ENCODE peak calls at places on chromosomes 16 and 17, in eight cellular contexts. U is left ventricle myocardium inferior, A is skeletal muscle cell, X is bronchial epithelial cell, K is mesendoderm, M is brain microvascular endothelial cell, S is AG04450, B is stomach. Y is an unnamed sample.

GRCh38 chr17:8142158-8142886 is 9.9 kb downstream of the PER1 start:
- DNase-seq in U (no peak), A (no peak), X (no peak), K (no peak), M (no peak), S (no peak), B (no peak), Y (no peak)

GRCh38 chr17:74757931-74758845 is 9.8 kb downstream of the NHERF1 start:
- DNase-seq in U (peak; percentile 45), A (no peak), X (peak; percentile 35), K (no peak), M (no peak), S (no peak), B (peak; percentile 59), Y (no peak)

GRCh38 chr17:39787038-39787437 is 49.3 kb downstream of the GRB7 start:
- DNase-seq in U (no peak), A (no peak), X (no peak), K (no peak), M (no peak), S (no peak), B (no peak), Y (no peak)

GRCh38 chr17:73586921-73587680 is 57.1 kb downstream of the SDK2 start:
- DNase-seq in U (peak; percentile 48), A (no peak), X (no peak), K (no peak), M (no peak), S (no peak), B (no peak), Y (no peak)

GRCh38 chr16:29710227-29711219 is 31.5 kb downstream of the QPRT start:
- DNase-seq in U (no peak), A (peak; percentile 31), X (peak; percentile 71), K (peak; percentile 88), M (peak; percentile 76), S (peak; percentile 48), B (no peak), Y (peak; percentile 79)

GRCh38 chr16:51825740-51826139 is 674.7 kb upstream of the SALL1 start:
- DNase-seq in U (no peak), A (no peak), X (peak; percentile 40), K (no peak), M (no peak), S (peak; percentile 16), B (no peak), Y (no peak)

GRCh38 chr17:38558751-38559024 is 47.1 kb downstream of the SRCIN1 start:
- DNase-seq in U (no peak), A (no peak), X (peak; percentile 20), K (no peak), M (no peak), S (no peak), B (no peak), Y (no peak)

GRCh38 chr16:67022531-67023214 is 6.3 kb upstream of the CBFB start:
- DNase-seq in U (no peak), A (no peak), X (no peak), K (peak; percentile 57), M (peak; percentile 20), S (no peak), B (peak; percentile 26), Y (no peak)

GRCh38 chr16:78768226-78768625 is 668.8 kb downstream of the WWOX start:
- DNase-seq in U (no peak), A (no peak), X (no peak), K (no peak), M (no peak), S (no peak), B (no peak), Y (no peak)

GRCh38 chr16:11224096-11224893 is 31.7 kb downstream of the SOCS1 start:
- DNase-seq in U (peak; percentile 85), A (no peak), X (no peak), K (peak; percentile 90), M (no peak), S (no peak), B (peak; percentile 71), Y (no peak)

GRCh38 chr16:88471575-88471974 is 18.5 kb downstream of the ZFPM1 start:
- DNase-seq in U (no peak), A (no peak), X (peak; percentile 15), K (no peak), M (no peak), S (no peak), B (no peak), Y (peak; percentile 6)

GRCh38 chr16:26816885-26817571 is 249.7 kb upstream of the C16orf82 start:
- DNase-seq in U (no peak), A (no peak), X (no peak), K (no peak), M (peak; percentile 12), S (peak; percentile 20), B (no peak), Y (peak; percentile 94)

GRCh38 chr16:53781023-53781605 is 77.2 kb downstream of the FTO start:
- DNase-seq in U (no peak), A (no peak), X (peak; percentile 89), K (no peak), M (no peak), S (no peak), B (no peak), Y (peak; percentile 50)

GRCh38 chr17:5122586-5123342 is 6.9 kb downstream of the USP6 start:
- DNase-seq in U (no peak), A (no peak), X (no peak), K (peak; percentile 47), M (no peak), S (no peak), B (peak; percentile 24), Y (no peak)

GRCh38 chr16:86882586-86883280 is 304.4 kb downstream of the FOXL1 start:
- DNase-seq in U (peak; percentile 60), A (peak; percentile 65), X (peak; percentile 37), K (no peak), M (peak; percentile 74), S (peak; percentile 63), B (no peak), Y (peak; percentile 88)

GRCh38 chr17:38355256-38355655 is 3.6 kb downstream of the SOCS7 start:
- DNase-seq in U (no peak), A (no peak), X (no peak), K (no peak), M (no peak), S (no peak), B (no peak), Y (no peak)

GRCh38 chr17:30554839-30555751 is 77.9 kb downstream of the GOSR1 start:
- DNase-seq in U (no peak), A (no peak), X (no peak), K (peak; percentile 70), M (peak; percentile 16), S (no peak), B (peak; percentile 26), Y (peak; percentile 44)

GRCh38 chr17:82684207-82684903 is 14.1 kb downstream of the RAB40B start:
- DNase-seq in U (no peak), A (no peak), X (no peak), K (no peak), M (no peak), S (no peak), B (peak; percentile 61), Y (peak; percentile 32)
- H3K4me3 ChIP-seq in U (no peak overlapping the region), A (no peak overlapping the region), X (no peak overlapping the region), K (no peak overlapping the region), M (no peak overlapping the region), S (no peak overlapping the region), B (no peak overlapping the region), Y (no peak overlapping the region)

GRCh38 chr16:47045459-47045858 is 72.0 kb upstream of the DNAJA2 start:
- DNase-seq in U (no peak), A (no peak), X (no peak), K (no peak), M (no peak), S (no peak), B (no peak), Y (no peak)
- H3K4me3 ChIP-seq in U (no peak overlapping the region), A (no peak overlapping the region), X (no peak overlapping the region), K (no peak overlapping the region), M (no peak overlapping the region), S (no peak overlapping the region), B (no peak overlapping the region), Y (no peak overlapping the region)

GRCh38 chr17:79303641-79304205 is 229.1 kb downstream of the ENGASE start:
- DNase-seq in U (no peak), A (no peak), X (no peak), K (no peak), M (no peak), S (no peak), B (no peak), Y (no peak)

GRCh38 chr17:79304907-79305306 is 230.3 kb downstream of the ENGASE start:
- DNase-seq in U (no peak), A (no peak), X (no peak), K (peak; percentile 18), M (no peak), S (no peak), B (no peak), Y (no peak)

GRCh38 chr17:79305376-79305775 is 230.8 kb downstream of the ENGASE start:
- DNase-seq in U (no peak), A (no peak), X (no peak), K (no peak), M (no peak), S (no peak), B (no peak), Y (no peak)

GRCh38 chr17:79306688-79307323 is 232.2 kb downstream of the ENGASE start:
- DNase-seq in U (peak; percentile 37), A (no peak), X (no peak), K (no peak), M (no peak), S (no peak), B (peak; percentile 68), Y (no peak)

GRCh38 chr17:79305831-79306687 is 231.4 kb downstream of the ENGASE start:
- DNase-seq in U (peak; percentile 41), A (no peak), X (no peak), K (no peak), M (no peak), S (no peak), B (peak; percentile 66), Y (no peak)
- H3K4me3 ChIP-seq in U (peak overlapping the region; percentile 44), A (no peak overlapping the region), X (no peak overlapping the region), K (no peak overlapping the region), M (no peak overlapping the region), S (no peak overlapping the region), B (no peak overlapping the region), Y (no peak overlapping the region)

GRCh38 chr17:82967268-82968032 is 112.0 kb upstream of the METRNL start:
- DNase-seq in U (no peak), A (no peak), X (no peak), K (no peak), M (no peak), S (no peak), B (no peak), Y (no peak)

GRCh38 chr17:82970818-82971610 is 108.4 kb upstream of the METRNL start:
- DNase-seq in U (no peak), A (no peak), X (no peak), K (no peak), M (no peak), S (no peak), B (no peak), Y (no peak)

GRCh38 chr17:82973456-82974135 is 105.8 kb upstream of the METRNL start:
- DNase-seq in U (no peak), A (no peak), X (no peak), K (no peak), M (no peak), S (no peak), B (no peak), Y (no peak)

GRCh38 chr17:82972836-82973372 is 106.5 kb upstream of the METRNL start:
- DNase-seq in U (no peak), A (no peak), X (no peak), K (no peak), M (no peak), S (no peak), B (no peak), Y (no peak)

DNA sequence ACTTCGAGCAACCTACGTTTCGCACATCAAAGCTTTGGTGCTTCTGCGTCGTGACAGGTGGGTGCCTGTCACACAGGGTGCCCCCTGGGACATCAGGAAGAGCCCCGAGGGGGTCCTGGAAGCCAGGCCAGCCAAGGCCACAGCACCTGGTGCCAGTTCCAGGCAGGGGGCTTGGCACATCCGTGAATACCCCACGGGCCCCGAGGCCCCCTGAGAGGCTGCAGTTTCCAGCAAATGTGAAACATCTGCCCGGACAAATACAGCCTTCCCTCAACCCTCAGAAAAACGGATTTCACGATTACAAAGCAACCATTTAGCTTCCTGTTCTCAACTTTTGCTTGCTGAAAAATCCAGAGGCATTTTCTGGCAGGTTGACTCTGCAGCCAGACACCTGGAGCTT is 109.3 kb upstream of the METRNL start:
- DNase-seq in U (no peak), A (no peak), X (no peak), K (no peak), M (no peak), S (no peak), B (no peak), Y (no peak)
- H3K4me3 ChIP-seq in U (no peak overlapping the region), A (no peak overlapping the region), X (no peak overlapping the region), K (no peak overlapping the region), M (no peak overlapping the region), S (no peak overlapping the region), B (no peak overlapping the region), Y (no peak overlapping the region)